ENCODE peak calls at places on chromosomes 13 and 19, in four cellular contexts. R is K562, T is HepG2, O is GM12878. V is an unnamed sample.

GRCh38 chr13:98784666-98785065 is 32.2 kb upstream of the SLC15A1 start:
- DNase-seq in T (no peak), R (no peak), O (no peak), V (no peak)

GRCh38 chr19:4386038-4386782 is 14.1 kb downstream of the SH3GL1 start:
- DNase-seq in T (no peak), R (no peak), O (no peak), V (no peak)

GRCh38 chr13:91586609-91587008 is 188.2 kb downstream of the GPC5 start:
- DNase-seq in O (no peak), R (no peak), T (no peak), V (no peak)

GRCh38 chr19:1512671-1513491 is at the start of gene ADAMTSL5:
- DNase-seq in T (peak), R (peak), O (no peak), V (peak)

GRCh38 chr19:29454109-29454508 is 71.7 kb upstream of the VSTM2B start:
- DNase-seq in T (no peak), R (no peak), O (no peak), V (no peak)

GRCh38 chr13:80337706-80338105 is 3.2 kb downstream of the SPRY2 start:
- DNase-seq in R (no peak), T (no peak), O (no peak), V (no peak)

GRCh38 chr19:14686411-14686810 is 3.4 kb upstream of the ZNF333 start:
- DNase-seq in O (no peak), T (peak), R (no peak), V (peak)

GRCh38 chr19:46288896-46289588 is 7.8 kb upstream of the HIF3A start:
- DNase-seq in T (peak), R (no peak), O (no peak), V (no peak)

GRCh38 chr13:46339035-46339666 is 47.9 kb downstream of the RUBCNL start:
- DNase-seq in T (no peak), R (no peak), O (peak), V (no peak)

GRCh38 chr19:33823341-33823740 is 26.7 kb downstream of the KCTD15 start:
- DNase-seq in T (no peak), R (no peak), O (no peak), V (no peak)

GRCh38 chr13:20397896-20398295 is 127.8 kb downstream of the CRYL1 start:
- DNase-seq in O (no peak), T (no peak), R (no peak), V (no peak)

GRCh38 chr19:16585808-16586476 is 13.7 kb upstream of the SLC35E1 start:
- DNase-seq in R (no peak), T (no peak), O (peak), V (no peak)

GRCh38 chr13:93521307-93521706 is 294.7 kb downstream of the GPC6 start:
- DNase-seq in T (no peak), R (no peak), O (no peak), V (no peak)

GRCh38 chr19:39941615-39942507 is 7.4 kb upstream of the FCGBP start:
- DNase-seq in R (no peak), O (peak), T (no peak), V (no peak)

GRCh38 chr19:16244091-16244490 is 46.4 kb downstream of the AP1M1 start:
- DNase-seq in T (no peak), O (no peak), R (no peak), V (no peak)

GRCh38 chr19:8302357-8302691 is 5.8 kb downstream of the CD320 start:
- DNase-seq in R (no peak), O (no peak), T (no peak), V (no peak)

GRCh38 chr19:33988601-33989000 is 183.7 kb upstream of the LSM14A start:
- DNase-seq in T (no peak), O (no peak), R (no peak), V (peak)

GRCh38 chr13:111572956-111573355 is 252.5 kb downstream of the TEX29 start:
- DNase-seq in O (no peak), R (no peak), T (no peak), V (no peak)

GRCh38 chr13:80840313-80840976 is 499.5 kb upstream of the SPRY2 start:
- DNase-seq in T (no peak), R (no peak), O (no peak), V (peak)

GRCh38 chr13:24865158-24865557 is 101.2 kb downstream of the RNF17 start:
- DNase-seq in T (no peak), R (no peak), O (no peak), V (no peak)

GRCh38 chr19:9431475-9431874 is 3.9 kb downstream of the ZNF266 start:
- DNase-seq in R (peak), O (no peak), T (no peak), V (peak)

GRCh38 chr19:2478756-2479555 is 3.0 kb downstream of the GADD45B start:
- DNase-seq in T (no peak), R (no peak), O (no peak), V (peak)

GRCh38 chr13:70353096-70353495 is 244.8 kb upstream of the KLHL1 start:
- DNase-seq in T (no peak), O (no peak), R (no peak), V (peak)

GRCh38 chr19:5693195-5694166 is 3.4 kb downstream of the RPL36 start:
- DNase-seq in T (no peak), R (no peak), O (no peak), V (no peak)

GRCh38 chr19:16226878-16227836 is 29.4 kb downstream of the AP1M1 start:
- DNase-seq in R (no peak), T (no peak), O (no peak), V (no peak)

GRCh38 chr19:6632002-6632621 is 37.8 kb downstream of the TNFSF14 start:
- DNase-seq in O (peak), T (peak), R (peak), V (peak)

GRCh38 chr19:4707956-4708650 is 15.5 kb downstream of the DPP9 start:
- DNase-seq in T (no peak), O (no peak), R (no peak), V (no peak)

GRCh38 chr19:13557756-13558398 is 51.6 kb upstream of the CACNA1A start:
- DNase-seq in O (no peak), R (peak), T (no peak), V (peak)

GRCh38 chr19:5480427-5480836 is 25.2 kb downstream of the ZNRF4 start:
- DNase-seq in R (peak), O (no peak), T (peak), V (peak)

GRCh38 chr13:39254606-39255005 is 216.3 kb downstream of the NHLRC3 start:
- DNase-seq in T (no peak), O (no peak), R (no peak), V (peak)

GRCh38 chr13:39637890-39638289 is 17.6 kb upstream of the COG6 start:
- DNase-seq in O (no peak), T (no peak), R (no peak), V (no peak)

GRCh38 chr13:26376430-26376829 is 122.5 kb downstream of the CDK8 start:
- DNase-seq in R (no peak), O (no peak), T (no peak), V (no peak)

GRCh38 chr13:114202581-114202980 is 23.5 kb downstream of the CFAP97D2 start:
- DNase-seq in R (no peak), O (no peak), T (no peak), V (no peak)

DNA sequence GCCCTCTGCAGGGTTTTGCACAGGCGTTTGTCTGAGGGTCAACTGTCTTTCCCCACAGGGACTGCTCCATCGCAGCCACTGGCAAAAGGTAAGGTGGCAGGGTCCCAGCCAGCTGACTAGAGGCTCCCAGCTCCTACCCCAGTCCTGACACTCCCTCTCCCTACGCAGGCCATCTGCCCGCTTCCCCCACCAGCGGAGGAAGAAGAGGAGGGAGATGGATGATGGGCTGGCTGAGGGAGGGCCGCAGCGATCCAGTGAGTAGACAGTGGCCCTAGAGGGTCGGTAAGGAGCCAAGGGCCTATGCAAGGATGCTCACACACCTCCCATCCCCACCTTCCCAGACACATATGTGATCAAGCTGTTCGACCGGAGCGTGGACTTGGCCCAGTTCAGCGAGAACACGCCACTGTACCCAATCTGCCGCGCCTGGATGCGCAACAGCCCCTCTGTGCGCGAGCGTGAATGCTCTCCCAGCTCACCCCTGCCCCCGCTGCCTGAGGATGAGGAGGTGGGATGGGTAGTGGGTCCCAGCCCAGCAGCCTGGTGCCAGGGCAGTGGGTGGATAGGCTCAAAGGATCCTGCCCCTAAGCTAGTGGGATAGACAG is 4.0 kb downstream of the HSPB6 start:
- DNase-seq in T (no peak), O (no peak), R (no peak), V (no peak)
- H3K27ac ChIP-seq in T (no peak), O (no peak), R (no peak), V (no peak)

DNA sequence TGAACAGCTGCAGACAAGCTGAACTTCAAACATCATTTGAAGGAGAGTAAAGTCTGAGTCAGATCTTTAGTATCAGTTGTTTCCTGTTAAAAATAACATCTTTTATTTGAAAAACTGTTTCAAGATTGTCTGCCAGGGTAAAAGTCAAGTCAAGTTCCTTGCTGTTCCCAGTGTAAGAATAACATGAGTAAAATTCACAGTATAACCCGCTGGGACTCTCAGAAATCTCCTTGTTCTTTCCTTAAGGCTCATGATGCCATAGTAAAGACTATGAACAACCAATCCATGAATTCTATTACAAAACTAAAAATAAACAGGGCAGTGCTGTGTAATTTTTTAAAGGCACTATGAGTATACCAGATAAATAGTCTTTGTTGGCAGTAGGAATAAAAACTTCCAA is 112.9 kb downstream of the IRS2 start:
- DNase-seq in O (no peak), T (no peak), R (no peak), V (no peak)
- TF ChIP-seq CREB1 in O (no peak), T (no peak), R (no peak), V (no peak)

DNA sequence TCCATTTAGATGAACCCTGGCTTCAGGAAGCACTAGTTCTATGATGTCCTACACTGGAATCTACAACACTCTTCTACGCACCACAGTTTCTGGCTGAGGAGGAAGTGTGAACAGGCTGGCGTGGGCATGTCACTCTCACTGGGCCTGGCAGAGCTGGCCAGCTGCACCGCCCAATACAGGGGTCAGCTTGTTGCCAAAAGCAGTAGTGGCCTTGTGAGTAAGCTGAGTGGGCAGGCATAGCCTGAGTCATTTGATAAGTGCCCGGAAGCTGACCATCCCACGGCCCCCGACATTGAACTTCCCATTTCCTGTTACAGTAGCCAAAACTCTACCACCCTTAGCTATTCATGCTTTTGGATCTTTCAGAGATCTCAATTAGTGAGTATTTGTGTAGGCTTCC is 240.9 kb upstream of the SERP2 start:
- DNase-seq in T (no peak), O (no peak), R (no peak), V (no peak)
- TF ChIP-seq JUNB in T (no peak), O (no peak), R (no peak), V (no peak)

DNA sequence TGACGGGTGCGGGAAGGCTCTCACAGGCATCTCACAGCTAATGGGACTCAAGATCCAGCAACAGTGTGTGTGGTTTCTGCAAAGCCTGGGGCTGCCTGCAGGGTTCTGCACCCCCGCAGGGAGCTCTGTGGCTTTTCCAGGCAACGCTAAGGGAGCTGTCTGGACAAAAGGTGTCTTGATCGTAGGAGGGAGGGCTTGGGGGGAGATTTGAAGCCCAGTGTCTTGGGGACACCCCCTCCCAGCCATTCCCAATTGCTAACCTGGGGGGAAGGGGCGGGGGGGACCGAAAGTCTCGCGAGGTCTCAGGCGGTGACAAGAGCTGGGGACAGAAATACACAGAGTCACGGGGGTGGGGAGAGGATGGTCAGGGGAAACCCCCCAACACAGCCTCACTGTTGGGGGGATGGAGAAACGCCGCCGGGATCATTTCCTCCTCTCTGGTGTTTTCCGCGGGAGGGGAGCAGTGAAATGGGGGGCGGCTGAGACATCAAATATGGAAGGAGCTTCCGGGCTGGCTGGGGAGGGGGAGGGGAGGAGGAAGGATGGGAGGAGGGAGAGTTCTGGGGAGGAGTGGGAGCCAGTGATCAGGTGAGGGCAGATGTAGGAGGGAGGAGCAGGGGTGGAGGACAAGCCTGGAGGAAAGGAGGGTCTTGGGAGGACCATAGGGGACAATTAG is 13.3 kb downstream of the KCNC3 start:
- DNase-seq in O (no peak), R (peak), T (no peak), V (peak)
- H3K27ac ChIP-seq in O (no peak), R (peak), T (no peak), V (peak)

GRCh38 chr19:41744850-41745249 is 10.5 kb upstream of the CEACAM6 start:
- DNase-seq in R (no peak), T (no peak), O (no peak), V (no peak)

GRCh38 chr19:41746593-41747227 is 8.6 kb upstream of the CEACAM6 start:
- DNase-seq in R (peak), O (no peak), T (peak), V (peak)

GRCh38 chr19:41748012-41748411 is 7.3 kb upstream of the CEACAM6 start:
- DNase-seq in O (no peak), R (no peak), T (no peak), V (no peak)

GRCh38 chr19:41741244-41741554 is 14.1 kb upstream of the CEACAM6 start:
- DNase-seq in T (no peak), O (no peak), R (no peak), V (no peak)

DNA sequence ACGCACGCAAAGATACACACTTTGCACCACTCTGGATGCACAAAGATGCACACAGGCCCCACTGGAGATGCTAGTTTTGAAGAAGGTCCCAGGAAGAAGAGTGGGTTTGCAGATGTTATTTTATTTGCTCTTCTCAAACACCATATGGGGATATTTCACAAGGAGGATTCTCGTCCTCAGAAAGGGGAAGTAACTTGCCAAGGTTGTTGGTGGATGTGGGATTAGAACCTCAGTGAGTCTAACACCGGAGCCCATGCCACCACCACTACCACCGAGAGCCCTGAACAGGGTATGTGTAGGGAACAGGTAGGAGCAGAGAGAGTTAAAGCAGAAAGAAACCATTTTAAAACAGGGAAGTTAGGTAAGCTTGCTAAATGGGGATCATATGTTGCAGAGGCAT is 9.6 kb upstream of the CEACAM6 start:
- DNase-seq in R (no peak), O (no peak), T (no peak), V (no peak)
- TF ChIP-seq CREB1 in R (no peak), O (no peak), T (no peak), V (no peak)

GRCh38 chr13:51243227-51243626 is 21.0 kb downstream of the FAM124A start:
- DNase-seq in O (no peak), R (no peak), T (no peak), V (peak)

GRCh38 chr13:51240178-51240577 is 18.0 kb downstream of the FAM124A start:
- DNase-seq in R (no peak), O (no peak), T (no peak), V (no peak)

GRCh38 chr13:51243832-51244231 is 21.6 kb downstream of the FAM124A start:
- DNase-seq in O (no peak), T (no peak), R (no peak), V (peak)

GRCh38 chr13:51241720-51242119 is 19.5 kb downstream of the FAM124A start:
- DNase-seq in O (no peak), R (no peak), T (no peak), V (no peak)

DNA sequence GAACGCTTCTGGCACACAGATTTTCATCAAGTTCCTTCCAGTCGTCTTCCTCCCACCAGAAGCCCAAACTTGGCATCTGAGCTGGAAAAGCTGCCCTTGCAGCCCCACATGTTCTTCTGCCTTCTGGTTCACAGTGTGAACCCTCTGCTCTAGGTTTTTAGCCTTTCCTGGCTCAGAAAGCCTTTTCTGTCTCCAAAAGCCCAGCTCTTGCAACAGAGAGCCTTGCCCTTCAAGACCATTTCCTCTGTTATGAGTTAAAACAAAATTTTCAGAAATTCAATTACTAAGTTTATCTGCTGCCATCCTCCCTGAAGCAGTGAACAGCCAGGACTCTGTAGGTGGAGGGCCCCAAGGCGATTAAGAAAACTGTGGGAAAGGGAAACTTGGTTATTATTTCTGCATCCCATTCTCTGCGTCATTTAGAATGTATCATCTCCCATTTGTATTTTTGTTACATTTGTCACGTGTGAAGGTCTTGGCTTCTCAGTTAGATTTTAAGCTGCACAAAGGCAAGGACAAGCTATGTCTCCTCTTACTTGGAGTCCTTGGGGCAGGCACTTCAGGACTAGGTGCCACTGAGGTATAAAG is 18.8 kb downstream of the FAM124A start:
- DNase-seq in R (no peak), T (no peak), O (no peak), V (no peak)
- TF ChIP-seq JUNB in R (no peak), T (no peak), O (no peak), V (no peak)

DNA sequence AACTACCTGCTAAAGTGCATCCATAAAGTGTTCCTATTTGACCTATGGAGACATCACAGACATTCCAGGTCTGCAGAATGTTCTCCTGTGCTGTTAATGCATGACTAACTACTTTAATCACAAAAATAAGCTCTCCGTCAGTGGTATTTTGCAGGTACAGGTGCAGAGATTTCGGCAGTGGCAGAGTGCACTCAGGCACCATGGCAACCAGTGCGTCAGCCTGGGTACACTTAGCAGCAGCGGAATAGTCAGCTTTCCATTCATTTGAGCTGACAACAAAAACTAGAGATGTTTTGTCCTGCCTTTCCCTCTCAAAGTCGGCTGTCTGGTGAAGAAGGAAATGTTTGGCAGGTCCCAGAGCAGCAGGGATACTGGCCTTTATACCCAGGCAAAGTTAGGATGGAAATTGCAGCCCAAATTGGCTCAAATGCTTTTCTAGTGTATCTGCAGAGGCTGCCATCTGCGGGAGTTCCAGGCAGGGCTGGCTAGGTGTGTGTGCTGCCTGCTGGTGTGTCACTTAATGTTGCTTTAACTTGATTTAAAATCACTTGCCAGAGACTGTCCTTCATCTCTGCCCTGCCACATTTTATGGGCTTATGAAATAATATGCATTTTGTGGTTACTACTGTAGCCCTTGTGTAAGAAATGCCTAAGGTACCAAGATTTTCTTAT is 195.8 kb downstream of the RAP2A start:
- DNase-seq in R (no peak), O (no peak), T (no peak), V (no peak)
- H3K27ac ChIP-seq in R (no peak), O (no peak), T (no peak), V (no peak)

V was measured in GM23338.